ENCODE peak calls at places on chromosome 17, in nine cellular contexts. I is gastrocnemius medialis, G is IMR-90, O is body of pancreas, V is tibial nerve, S is right lobe of liver, J is lower leg skin, Z is K562, R is ovary. U is an unnamed sample.

GRCh38 chr17:59890720-59891119 is 2.0 kb downstream of the TUBD1 start:
- DNase-seq in V (no peak), G (peak), O (no peak), I (no peak), S (no peak), R (no peak), J (no peak), Z (peak), U (no peak)

GRCh38 chr17:29376667-29377268 is 13.4 kb upstream of the TAOK1 start:
- DNase-seq in O (no peak), I (no peak), R (no peak), G (peak), Z (peak), J (peak), S (no peak), V (no peak), U (no peak)

GRCh38 chr17:58410714-58411407 is 6.5 kb downstream of the RNF43 start:
- DNase-seq in J (no peak), V (no peak), I (no peak), O (no peak), G (no peak), S (no peak), R (no peak), Z (no peak), U (no peak)

GRCh38 chr17:11925271-11926021 is 71.8 kb downstream of the ZNF18 start:
- DNase-seq in O (no peak), V (no peak), Z (no peak), I (no peak), S (no peak), R (no peak), G (no peak), J (no peak), U (peak)

GRCh38 chr17:57284583-57284982 is 28.3 kb downstream of the MSI2 start:
- DNase-seq in O (no peak), V (no peak), G (no peak), R (peak), I (no peak), J (no peak), Z (peak), S (no peak), U (no peak)

GRCh38 chr17:77616243-77616731 is 342.2 kb upstream of the TNRC6C start:
- DNase-seq in I (peak), Z (no peak), V (no peak), J (peak), G (no peak), S (no peak), O (no peak), R (no peak), U (peak)

GRCh38 chr17:8048736-8049135 is 9.9 kb downstream of the ALOX15B start:
- DNase-seq in I (no peak), S (no peak), G (no peak), R (no peak), J (peak), V (no peak), O (no peak), Z (no peak), U (no peak)

GRCh38 chr17:82599674-82600661 is 48.3 kb downstream of the WDR45B start:
- DNase-seq in V (no peak), I (no peak), G (no peak), R (no peak), J (no peak), S (no peak), Z (no peak), O (no peak), U (no peak)

GRCh38 chr17:37373530-37374159 is 2.1 kb upstream of the C17orf78 start:
- DNase-seq in S (peak), Z (peak), V (peak), O (peak), I (peak), R (peak), J (no peak), G (peak), U (peak)

GRCh38 chr17:68033636-68034451 is 1.7 kb upstream of the KPNA2 start:
- DNase-seq in V (no peak), I (no peak), Z (peak), G (peak), S (no peak), O (no peak), R (no peak), J (peak), U (no peak)

GRCh38 chr17:57312242-57312641 is 55.9 kb downstream of the MSI2 start:
- DNase-seq in R (no peak), J (no peak), G (no peak), V (no peak), Z (no peak), O (no peak), I (no peak), S (no peak), U (no peak)

GRCh38 chr17:70636517-70637133 is 467.3 kb downstream of the KCNJ2 start:
- DNase-seq in O (no peak), I (no peak), V (no peak), S (no peak), Z (peak), G (peak), R (no peak), J (no peak), U (no peak)

GRCh38 chr17:57819867-57820266 is 30.0 kb downstream of the MRPS23 start:
- DNase-seq in J (no peak), Z (no peak), G (no peak), R (no peak), V (no peak), I (no peak), O (no peak), S (no peak), U (no peak)

GRCh38 chr17:69090365-69090764 is 29.6 kb upstream of the ABCA9 start:
- DNase-seq in R (no peak), O (no peak), Z (no peak), S (no peak), V (no peak), J (no peak), I (no peak), G (no peak), U (no peak)

GRCh38 chr17:10845388-10845751 is 7.5 kb upstream of the PIRT start:
- DNase-seq in Z (no peak), I (no peak), V (no peak), O (no peak), G (no peak), R (no peak), J (no peak), S (no peak), U (no peak)

GRCh38 chr17:78172284-78173024 is 4.1 kb downstream of the SYNGR2 start:
- DNase-seq in V (no peak), I (peak), S (no peak), J (peak), O (no peak), Z (no peak), G (peak), R (peak), U (peak)

GRCh38 chr17:41184480-41184961 is at the start of gene KRTAP4-1:
- DNase-seq in O (no peak), V (no peak), R (no peak), S (no peak), J (no peak), G (no peak), I (no peak), Z (no peak), U (no peak)

GRCh38 chr17:8797621-8798175 is 1.5 kb downstream of the MFSD6L start:
- DNase-seq in Z (no peak), S (no peak), O (no peak), I (no peak), V (no peak), R (no peak), J (peak), G (no peak), U (no peak)

GRCh38 chr17:19702231-19702641 is 14.1 kb downstream of the SLC47A2 start:
- DNase-seq in V (no peak), O (no peak), G (no peak), Z (no peak), R (no peak), S (no peak), J (peak), I (no peak), U (no peak)

GRCh38 chr17:59425085-59425901 is 93.8 kb downstream of the YPEL2 start:
- DNase-seq in O (no peak), G (peak), Z (no peak), I (peak), S (peak), R (peak), J (peak), V (no peak), U (peak)

GRCh38 chr17:7217113-7217987 is 2.3 kb downstream of the DLG4 start:
- DNase-seq in Z (peak), R (peak), V (no peak), I (no peak), S (peak), O (no peak), G (peak), J (no peak), U (peak)

GRCh38 chr17:75152971-75153853 is 1.1 kb downstream of the JPT1 start:
- DNase-seq in Z (peak), V (no peak), S (no peak), G (peak), O (peak), J (no peak), R (no peak), I (no peak), U (no peak)

GRCh38 chr17:40015005-40015997 is at the start of gene CSF3:
- DNase-seq in G (no peak), Z (no peak), V (no peak), J (no peak), I (peak), S (no peak), R (peak), O (no peak), U (peak)
- TF ChIP-seq POLR2A in G (no peak), Z (no peak), V (no peak), J (no peak), I (peak), S (no peak), R (no peak), O (no peak), U (no peak)

GRCh38 chr17:61412860-61413653 is 13.4 kb downstream of the TBX2 start:
- DNase-seq in S (no peak), I (peak), G (no peak), O (no peak), V (no peak), Z (no peak), J (peak), R (no peak), U (no peak)
- H3K4me3 ChIP-seq in S (peak), I (peak), G (peak), O (peak), V (peak), Z (peak), J (peak), R (peak), U (peak)

DNA sequence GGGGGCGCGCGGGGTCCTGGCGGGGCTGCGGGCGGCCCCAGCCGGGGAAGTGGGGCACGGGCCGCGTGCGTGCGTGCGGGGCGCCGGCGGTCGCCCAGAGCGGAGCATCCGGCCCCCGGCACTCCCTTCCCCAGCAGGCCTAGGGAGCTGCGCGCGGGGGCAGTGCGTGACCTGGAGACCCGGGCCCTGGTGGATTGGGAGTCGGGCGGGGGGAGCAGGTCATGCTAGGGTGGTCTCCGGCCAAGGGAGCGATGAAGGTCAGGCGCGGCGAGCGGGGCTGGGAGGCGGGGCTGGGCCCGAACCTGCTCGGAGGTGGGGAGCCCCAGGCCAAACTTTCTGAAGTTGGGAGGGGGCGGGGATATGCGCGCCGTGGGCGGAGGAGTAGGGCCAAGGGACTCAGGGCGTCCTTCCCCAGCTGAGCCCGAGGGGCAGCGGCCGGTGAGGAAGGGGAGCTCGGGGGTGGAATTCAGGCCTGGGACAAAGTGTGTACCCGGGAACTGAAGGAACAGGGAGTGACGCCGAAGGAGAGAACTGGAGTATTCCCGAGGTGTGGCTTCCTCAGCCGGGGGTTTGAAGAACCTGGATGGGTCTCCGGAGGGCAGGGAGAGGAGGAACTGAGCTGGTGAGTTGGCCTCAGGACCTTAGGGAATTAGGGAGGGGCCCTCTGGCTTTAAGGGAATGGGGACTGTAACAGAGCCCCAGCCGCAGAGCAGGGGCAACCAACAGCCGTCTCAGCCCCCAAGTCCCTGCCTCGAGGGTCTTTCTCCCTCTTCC is 574 bp downstream of the XYLT2 start:
- DNase-seq in R (peak), O (peak), Z (peak), I (peak), V (no peak), J (peak), G (no peak), S (peak), U (peak)
- TF ChIP-seq POLR2A in R (no peak), O (no peak), Z (no peak), I (no peak), V (no peak), J (no peak), G (peak), S (no peak), U (no peak)

GRCh38 chr17:48432820-48433775 is 3.1 kb upstream of the SKAP1 start:
- DNase-seq in S (no peak), V (no peak), R (no peak), Z (peak), O (no peak), J (no peak), G (no peak), I (no peak), U (no peak)

GRCh38 chr17:48426019-48426418 is 4.0 kb downstream of the SKAP1 start:
- DNase-seq in G (no peak), I (no peak), Z (no peak), V (no peak), O (no peak), J (no peak), R (no peak), S (no peak), U (no peak)

GRCh38 chr17:48429156-48429555 is 858 bp downstream of the SKAP1 start:
- DNase-seq in S (no peak), G (no peak), O (no peak), R (no peak), V (no peak), I (no peak), J (no peak), Z (no peak), U (no peak)

GRCh38 chr17:48427598-48427997 is 2.4 kb downstream of the SKAP1 start:
- DNase-seq in O (no peak), I (no peak), V (no peak), G (no peak), R (no peak), J (no peak), Z (peak), S (no peak), U (no peak)

GRCh38 chr17:48429638-48430586 is at the start of gene SKAP1:
- DNase-seq in I (no peak), R (no peak), O (peak), J (no peak), G (no peak), V (no peak), S (peak), Z (no peak), U (no peak)
- H3K4me3 ChIP-seq in I (no peak), R (no peak), O (no peak), J (no peak), G (no peak), V (peak), S (no peak), Z (no peak), U (no peak)

DNA sequence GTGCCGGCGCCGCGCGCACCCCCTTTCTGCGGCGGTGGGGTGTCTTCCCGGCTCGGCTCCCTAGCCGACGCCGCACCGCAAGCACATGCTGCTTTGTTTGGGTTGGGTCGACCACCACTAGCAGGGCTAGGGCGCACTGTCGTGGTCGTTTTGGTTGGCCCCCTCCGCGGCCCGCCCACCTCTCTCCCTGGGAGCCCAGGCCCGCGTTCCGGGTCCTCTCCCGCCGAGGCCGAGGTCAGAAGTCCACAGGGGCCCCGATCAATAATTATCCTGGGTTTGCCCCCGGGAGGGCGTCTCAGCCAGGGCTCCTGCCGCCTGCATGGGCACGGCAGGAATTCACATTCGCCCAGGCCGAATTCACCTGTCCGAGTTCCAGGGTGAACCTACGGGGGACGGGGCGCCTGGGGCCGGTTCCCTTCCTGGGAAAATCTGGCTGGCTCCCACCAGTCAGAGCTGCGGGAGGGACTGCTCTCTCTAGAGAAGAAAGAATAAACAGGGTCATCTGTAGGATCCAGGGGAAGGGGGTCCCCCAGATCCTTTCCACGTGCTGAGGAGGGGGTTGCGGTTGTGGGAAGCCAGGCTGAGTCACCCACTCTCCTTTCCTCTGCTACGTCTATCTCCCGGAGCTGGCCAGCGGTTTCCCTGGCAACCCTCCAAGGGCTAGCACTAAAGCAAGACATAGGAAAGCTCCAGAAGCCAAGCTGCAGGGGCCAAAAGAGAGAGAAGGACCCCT is 584 bp upstream of the STAT5B start:
- DNase-seq in Z (peak), O (peak), S (peak), R (peak), G (peak), I (peak), V (peak), J (peak), U (peak)
- TF ChIP-seq POLR2A in Z (peak), O (no peak), S (no peak), R (no peak), G (peak), I (no peak), V (no peak), J (no peak), U (no peak)

GRCh38 chr17:66543526-66543925 is 241.1 kb downstream of the PRKCA start:
- DNase-seq in V (no peak), Z (no peak), G (no peak), I (no peak), J (no peak), R (no peak), O (no peak), S (no peak), U (no peak)
- H3K4me3 ChIP-seq in V (no peak), Z (no peak), G (no peak), I (no peak), J (no peak), R (no peak), O (no peak), S (no peak), U (no peak)

U was measured in uterus.